ENCODE peak calls at places on chromosomes 7 and 10, in six cellular contexts. P is H7; E is fibroblast of gingiva; Z is colonic mucosa; U is stimulated activated CD4-positive, alpha-beta T cell treated with anti-CD3 and anti-CD28 coated beads, Interleukin-2, amount 100 ng/mL, for 48 hours; S is T47D. B is an unnamed sample.
A peak's percentile ranks its signal among the peaks of the same experiment; 100 is the strongest.

GRCh38 chr10:79260803-79261740 is 86.2 kb upstream of the PPIF start:
- DNase-seq in P (peak; percentile 90), E (no peak), Z (no peak), U (no peak), S (peak; percentile 80), B (no peak)

GRCh38 chr7:29345590-29345989 is 151.0 kb downstream of the CHN2 start:
- DNase-seq in P (peak; percentile 33), E (peak; percentile 6), Z (peak; percentile 59), U (no peak), S (no peak), B (peak; percentile 41)

GRCh38 chr10:78664929-78665525 is 403.7 kb upstream of the ZMIZ1 start:
- DNase-seq in P (no peak), E (peak; percentile 33), Z (peak; percentile 47), U (no peak), S (no peak), B (no peak)

GRCh38 chr7:143303733-143304132 is 12.2 kb upstream of the CLCN1 start:
- DNase-seq in P (no peak), E (no peak), Z (no peak), U (no peak), S (no peak), B (no peak)

GRCh38 chr10:132746801-132747625 is 38.9 kb downstream of the NKX6-2 start:
- DNase-seq in P (peak; percentile 85), E (no peak), Z (no peak), U (no peak), S (no peak), B (no peak)

GRCh38 chr7:56115852-56116538 is at the start of gene NUPR2:
- DNase-seq in P (no peak), E (no peak), Z (peak; percentile 39), U (no peak), S (no peak), B (peak; percentile 11)

GRCh38 chr7:38561166-38561565 is 70.0 kb downstream of the AMPH start:
- DNase-seq in P (no peak), E (no peak), Z (no peak), U (no peak), S (no peak), B (no peak)

GRCh38 chr10:64731016-64731415 is 1209.8 kb downstream of the REEP3 start:
- DNase-seq in P (no peak), E (no peak), Z (no peak), U (no peak), S (no peak), B (no peak)

GRCh38 chr10:13868528-13869294 is 281.9 kb downstream of the PRPF18 start:
- DNase-seq in P (no peak), E (no peak), Z (no peak), U (no peak), S (no peak), B (no peak)

GRCh38 chr7:50418086-50418515 is 32.0 kb downstream of the FIGNL1 start:
- DNase-seq in P (peak; percentile 84), E (peak; percentile 68), Z (peak; percentile 77), U (peak; percentile 65), S (peak; percentile 71), B (peak; percentile 75)

GRCh38 chr10:79562135-79562756 is 2.0 kb upstream of the SFTPA2 start:
- DNase-seq in P (peak; percentile 81), E (peak; percentile 45), Z (peak; percentile 81), U (peak; percentile 56), S (peak; percentile 69), B (peak; percentile 71)

GRCh38 chr10:119301397-119301796 is 94.0 kb downstream of the GRK5 start:
- DNase-seq in P (no peak), E (no peak), Z (no peak), U (peak; percentile 57), S (no peak), B (peak; percentile 40)

GRCh38 chr10:12513003-12513365 is 163.6 kb downstream of the CAMK1D start:
- DNase-seq in P (no peak), E (no peak), Z (no peak), U (no peak), S (no peak), B (no peak)

GRCh38 chr10:97587183-97587582 is 2.3 kb upstream of the C10orf62 start:
- DNase-seq in P (peak; percentile 19), E (no peak), Z (no peak), U (no peak), S (no peak), B (no peak)

GRCh38 chr10:102656791-102657371 is 12.6 kb downstream of the TRIM8 start:
- DNase-seq in P (peak; percentile 46), E (no peak), Z (no peak), U (no peak), S (no peak), B (no peak)

GRCh38 chr7:35839860-35840854 is 39.3 kb downstream of the SEPTIN7 start:
- DNase-seq in P (no peak), E (peak; percentile 2), Z (no peak), U (no peak), S (no peak), B (no peak)

GRCh38 chr10:119445311-119445934 is 97.1 kb downstream of the RGS10 start:
- DNase-seq in P (peak; percentile 95), E (peak; percentile 68), Z (peak; percentile 88), U (peak; percentile 91), S (peak; percentile 55), B (peak; percentile 88)

GRCh38 chr10:88379575-88379974 is 203.5 kb downstream of the RNLS start:
- DNase-seq in P (no peak), E (peak; percentile 74), Z (peak; percentile 59), U (no peak), S (no peak), B (peak; percentile 35)

GRCh38 chr7:78095549-78095948 is 297.0 kb downstream of the PHTF2 start:
- DNase-seq in P (no peak), E (no peak), Z (no peak), U (no peak), S (no peak), B (no peak)

GRCh38 chr10:70533189-70533558 is 54.6 kb downstream of the PALD1 start:
- DNase-seq in P (no peak), E (no peak), Z (no peak), U (no peak), S (no peak), B (no peak)

GRCh38 chr10:53903756-53904155 is 897.3 kb downstream of the PCDH15 start:
- DNase-seq in P (no peak), E (no peak), Z (no peak), U (no peak), S (no peak), B (no peak)

GRCh38 chr10:69872326-69872725 is 70.6 kb downstream of the COL13A1 start:
- DNase-seq in P (no peak), E (no peak), Z (no peak), U (no peak), S (no peak), B (no peak)

GRCh38 chr7:67006966-67007365 is 10.3 kb downstream of the TYW1 start:
- DNase-seq in P (no peak), E (no peak), Z (no peak), U (no peak), S (no peak), B (no peak)

GRCh38 chr7:50339990-50340500 is 35.5 kb downstream of the IKZF1 start:
- DNase-seq in P (peak; percentile 29), E (no peak), Z (no peak), U (no peak), S (no peak), B (peak; percentile 39)

GRCh38 chr7:88462799-88463198 is 156.1 kb upstream of the STEAP4 start:
- DNase-seq in P (no peak), E (no peak), Z (no peak), U (no peak), S (no peak), B (no peak)

GRCh38 chr7:130024390-130024789 is 26.8 kb downstream of the ZC3HC1 start:
- DNase-seq in P (no peak), E (no peak), Z (no peak), U (no peak), S (no peak), B (no peak)

GRCh38 chr7:38953227-38953626 is 24.5 kb upstream of the POU6F2 start:
- DNase-seq in P (no peak), E (no peak), Z (no peak), U (no peak), S (no peak), B (no peak)

GRCh38 chr7:39096220-39096619 is 118.5 kb downstream of the POU6F2 start:
- DNase-seq in P (no peak), E (no peak), Z (no peak), U (no peak), S (no peak), B (no peak)

GRCh38 chr7:76303829-76304505 is 1.5 kb downstream of the HSPB1 start:
- DNase-seq in P (no peak), E (no peak), Z (no peak), U (no peak), S (no peak), B (no peak)

GRCh38 chr10:7866191-7866590 is 47.9 kb downstream of the TAF3 start:
- DNase-seq in P (no peak), E (no peak), Z (no peak), U (no peak), S (no peak), B (no peak)

GRCh38 chr10:122225324-122225723 is 45.8 kb upstream of the BTBD16 start:
- DNase-seq in P (no peak), E (no peak), Z (no peak), U (no peak), S (no peak), B (no peak)

GRCh38 chr7:22399091-22399490 is 42.1 kb upstream of the RAPGEF5 start:
- DNase-seq in P (no peak), E (no peak), Z (no peak), U (no peak), S (no peak), B (no peak)

GRCh38 chr10:51302316-51302715 is 228.0 kb downstream of the PRKG1 start:
- DNase-seq in P (no peak), E (peak; percentile 8), Z (no peak), U (no peak), S (no peak), B (no peak)

GRCh38 chr7:29957921-29958320 is 31.7 kb downstream of the SCRN1 start:
- DNase-seq in P (peak; percentile 34), E (no peak), Z (no peak), U (no peak), S (no peak), B (no peak)

GRCh38 chr10:116444527-116445142 is 17.0 kb downstream of the PNLIPRP3 start:
- DNase-seq in P (peak; percentile 56), E (no peak), Z (peak; percentile 23), U (no peak), S (no peak), B (no peak)

GRCh38 chr7:127651556-127652332 is at the start of gene SND1:
- DNase-seq in P (peak; percentile 98), E (peak; percentile 98), Z (peak; percentile 99), U (peak; percentile 93), S (peak; percentile 93), B (peak; percentile 99)